ENCODE peak calls at places on chromosomes 12 and 14, in ten cellular contexts. A, I, D, L, Z, E, T, P, U and M are unnamed samples.

GRCh38 chr14:64641760-64642159 is 62.5 kb upstream of the PLEKHG3 start:
- DNase-seq in L (no peak), D (no peak), A (no peak), I (no peak), T (no peak), E (no peak), Z (no peak), U (no peak), P (no peak), M (no peak)

GRCh38 chr14:69595336-69595735 is 16.1 kb upstream of the SUSD6 start:
- DNase-seq in L (no peak), P (no peak), U (peak), T (no peak), Z (no peak), I (no peak), A (no peak), D (no peak), E (no peak), M (no peak)

GRCh38 chr12:52496054-52496453 is 3.0 kb upstream of the KRT6A start:
- DNase-seq in A (no peak), L (no peak), P (no peak), Z (no peak), T (no peak), D (no peak), I (no peak), E (no peak), U (no peak), M (no peak)

GRCh38 chr14:34873591-34874385 is 1.4 kb downstream of the BAZ1A start:
- DNase-seq in T (peak), U (peak), I (peak), Z (no peak), E (no peak), D (peak), A (peak), P (peak), L (peak), M (peak)

GRCh38 chr12:95396849-95397498 is 77.0 kb upstream of the METAP2 start:
- DNase-seq in T (no peak), Z (no peak), A (peak), P (no peak), E (peak), U (no peak), I (no peak), L (no peak), D (no peak), M (no peak)

GRCh38 chr14:77616133-77616453 is 344 bp downstream of the SPTLC2 start:
- DNase-seq in Z (no peak), E (no peak), U (no peak), T (no peak), L (no peak), D (no peak), P (no peak), A (no peak), I (no peak), M (no peak)

GRCh38 chr12:48812389-48812788 is 5.9 kb upstream of the CACNB3 start:
- DNase-seq in D (no peak), T (no peak), L (no peak), U (no peak), Z (no peak), E (no peak), I (no peak), A (no peak), P (no peak), M (no peak)

GRCh38 chr14:67515386-67516079 is 17.6 kb upstream of the PLEKHH1 start:
- DNase-seq in D (peak), A (no peak), I (no peak), U (peak), L (no peak), T (peak), P (peak), Z (no peak), E (no peak), M (no peak)

GRCh38 chr12:125403145-125403789 is 338.0 kb downstream of the AACS start:
- DNase-seq in T (no peak), L (no peak), Z (peak), U (peak), I (peak), D (no peak), P (no peak), A (peak), E (peak), M (no peak)

GRCh38 chr12:95789126-95790024 is 1.2 kb downstream of the NTN4 start:
- DNase-seq in I (no peak), L (no peak), A (no peak), T (peak), P (no peak), Z (peak), U (no peak), D (no peak), E (peak), M (no peak)

GRCh38 chr12:27733052-27733656 is 22.5 kb downstream of the MRPS35 start:
- DNase-seq in I (no peak), L (no peak), P (no peak), A (peak), T (no peak), D (no peak), E (no peak), U (peak), Z (peak), M (peak)

GRCh38 chr14:35028435-35028834 is 17.6 kb upstream of the FAM177A1 start:
- DNase-seq in T (no peak), U (no peak), L (no peak), E (no peak), P (no peak), D (no peak), I (no peak), Z (no peak), A (no peak), M (no peak)

GRCh38 chr12:67671419-67671818 is 22.9 kb downstream of the DYRK2 start:
- DNase-seq in I (no peak), T (no peak), D (no peak), L (no peak), Z (peak), E (no peak), P (no peak), A (no peak), U (no peak), M (no peak)

GRCh38 chr14:94540031-94540794 is 21.0 kb upstream of the SERPINA4 start:
- DNase-seq in U (no peak), A (peak), P (no peak), L (peak), I (peak), T (no peak), Z (peak), D (no peak), E (peak), M (no peak)

GRCh38 chr12:57419495-57419894 is 11.3 kb downstream of the R3HDM2 start:
- DNase-seq in D (no peak), A (no peak), P (no peak), L (no peak), I (no peak), Z (no peak), T (no peak), E (no peak), U (no peak), M (no peak)

GRCh38 chr12:2168808-2169207 is 116.0 kb downstream of the CACNA1C start:
- DNase-seq in L (no peak), E (peak), P (no peak), A (peak), T (no peak), I (no peak), D (no peak), Z (no peak), U (no peak), M (no peak)

GRCh38 chr14:64623576-64624165 is 73.9 kb downstream of the PPP1R36 start:
- DNase-seq in T (no peak), A (no peak), I (no peak), Z (no peak), U (peak), E (no peak), L (no peak), D (no peak), P (no peak), M (no peak)

GRCh38 chr14:75234173-75234855 is 44.3 kb upstream of the FOS start:
- DNase-seq in Z (peak), A (peak), P (no peak), L (peak), T (peak), E (peak), D (peak), U (no peak), I (no peak), M (peak)

GRCh38 chr14:88044782-88045446 is 40.0 kb downstream of the GPR65 start:
- DNase-seq in Z (no peak), T (no peak), I (no peak), A (no peak), E (no peak), U (no peak), L (no peak), D (no peak), P (no peak), M (peak)

GRCh38 chr14:32998433-32998832 is 59.8 kb downstream of the NPAS3 start:
- DNase-seq in T (no peak), E (peak), U (no peak), I (no peak), Z (peak), A (peak), P (no peak), D (no peak), L (no peak), M (no peak)